ENCODE peak calls at places on chromosome 21, in six cellular contexts. Q is tibial artery, H is HFF-Myc, C is GM13976, A is GM20000, T is GM06990. Y is an unnamed sample.

GRCh38 chr21:45537746-45538291 is 4.4 kb downstream of the SLC19A1 start:
- DNase-seq in C (no peak), T (no peak), A (no peak), Q (peak), H (no peak), Y (no peak)

GRCh38 chr21:37700641-37701202 is 215.5 kb downstream of the KCNJ6 start:
- DNase-seq in T (peak), C (peak), Q (no peak), H (peak), A (peak), Y (peak)

GRCh38 chr21:35045539-35046222 is 3.4 kb downstream of the RUNX1 start:
- DNase-seq in C (no peak), H (no peak), A (no peak), Q (no peak), T (peak), Y (no peak)

GRCh38 chr21:25952306-25952705 is 217.5 kb downstream of the GABPA start:
- DNase-seq in C (no peak), A (no peak), T (no peak), H (no peak), Q (no peak), Y (no peak)

GRCh38 chr21:20507783-20508182 is 490.4 kb upstream of the NCAM2 start:
- DNase-seq in T (no peak), C (no peak), Q (no peak), H (no peak), A (no peak), Y (no peak)

GRCh38 chr21:33856893-33857527 is 58.6 kb downstream of the ATP5PO start:
- DNase-seq in T (no peak), Q (no peak), C (no peak), A (no peak), H (no peak), Y (no peak)

GRCh38 chr21:27275294-27275927 is 308.5 kb upstream of the ADAMTS5 start:
- DNase-seq in A (no peak), H (no peak), C (no peak), Q (no peak), T (no peak), Y (no peak)

GRCh38 chr21:36385233-36385908 is at the start of gene CHAF1B:
- DNase-seq in C (peak), T (peak), A (peak), Q (peak), H (peak), Y (peak)

GRCh38 chr21:40587786-40588353 is 259.1 kb downstream of the DSCAM start:
- DNase-seq in T (no peak), H (no peak), A (no peak), Q (no peak), C (no peak), Y (no peak)

DNA sequence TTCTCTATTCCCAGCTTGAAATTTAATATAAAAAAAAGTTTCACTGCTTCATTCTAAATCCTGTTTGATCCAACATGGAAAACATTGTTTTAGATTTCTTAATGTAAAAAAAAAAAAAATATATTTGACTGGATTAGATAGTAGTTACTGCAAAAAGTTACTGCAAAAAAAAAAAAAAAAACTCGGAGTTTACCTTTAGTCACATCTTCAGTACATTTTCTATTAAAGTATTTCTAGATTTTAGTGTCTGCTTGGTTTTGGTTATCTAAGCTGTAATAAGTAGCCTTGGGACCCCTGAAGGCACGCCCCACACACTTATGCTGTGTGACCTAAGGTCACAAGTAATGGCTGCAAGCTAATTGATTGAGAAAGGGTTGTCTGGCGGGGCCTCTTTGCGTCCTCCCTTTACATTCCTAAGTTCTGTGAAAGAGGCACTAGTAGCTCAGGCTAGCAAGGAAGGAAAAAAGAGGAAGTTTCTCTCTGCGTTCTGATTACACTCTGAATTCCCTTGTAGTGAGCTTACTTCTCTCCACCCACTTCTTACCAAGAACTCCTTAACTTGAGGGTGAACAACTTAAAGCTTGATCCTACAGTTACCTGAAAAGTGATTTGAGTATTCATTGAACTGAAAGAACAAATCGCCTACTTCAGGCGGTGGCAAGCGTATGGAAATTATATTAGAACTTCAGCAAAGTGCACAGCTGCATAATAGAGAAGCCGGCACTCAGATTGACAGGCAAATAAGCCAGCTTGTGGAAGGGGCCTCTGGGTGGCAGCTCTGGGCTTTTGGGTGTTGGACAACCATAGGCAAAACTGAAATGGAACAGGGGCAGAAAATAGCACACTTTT is 464.2 kb downstream of the USP25 start:
- DNase-seq in C (no peak), Q (peak), T (peak), H (peak), A (peak), Y (no peak)
- TF ChIP-seq CTCF in C (no peak), Q (peak), T (peak), H (peak), A (no peak), Y (peak)

DNA sequence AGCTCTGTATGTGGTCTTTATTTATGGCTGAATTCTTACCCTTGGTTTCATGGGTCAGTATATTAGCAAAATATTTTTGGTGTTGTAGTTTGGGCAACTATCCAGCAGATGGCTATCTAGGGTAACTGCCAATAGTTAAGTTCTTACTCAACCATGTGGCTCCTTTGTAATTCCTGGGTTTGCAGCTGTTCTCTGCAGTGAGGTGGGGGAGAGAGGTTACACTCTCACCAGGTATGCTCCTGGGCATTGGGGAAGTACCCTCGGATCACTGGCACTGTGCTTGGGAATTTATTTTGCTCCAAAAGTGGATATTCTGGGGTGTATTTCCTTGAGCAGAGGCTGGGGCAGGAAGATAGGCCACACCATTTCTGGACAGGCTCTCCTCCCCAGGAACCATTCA is 436.7 kb upstream of the TMPRSS15 start:
- DNase-seq in Q (no peak), T (no peak), C (no peak), H (no peak), A (no peak), Y (no peak)
- TF ChIP-seq CTCF in Q (no peak), T (peak), C (no peak), H (peak), A (no peak), Y (no peak)

GRCh38 chr21:30126575-30126974 is 40.0 kb downstream of the CLDN17 start:
- DNase-seq in C (no peak), H (no peak), A (no peak), T (no peak), Q (no peak), Y (no peak)
- TF ChIP-seq CTCF in C (no peak), H (no peak), A (no peak), T (no peak), Q (no peak), Y (no peak)

GRCh38 chr21:41933259-41934079 is 20.3 kb downstream of the C2CD2 start:
- DNase-seq in H (no peak), A (no peak), C (no peak), T (no peak), Q (no peak), Y (no peak)
- TF ChIP-seq CTCF in H (peak), A (no peak), C (no peak), T (no peak), Q (no peak), Y (no peak)

DNA sequence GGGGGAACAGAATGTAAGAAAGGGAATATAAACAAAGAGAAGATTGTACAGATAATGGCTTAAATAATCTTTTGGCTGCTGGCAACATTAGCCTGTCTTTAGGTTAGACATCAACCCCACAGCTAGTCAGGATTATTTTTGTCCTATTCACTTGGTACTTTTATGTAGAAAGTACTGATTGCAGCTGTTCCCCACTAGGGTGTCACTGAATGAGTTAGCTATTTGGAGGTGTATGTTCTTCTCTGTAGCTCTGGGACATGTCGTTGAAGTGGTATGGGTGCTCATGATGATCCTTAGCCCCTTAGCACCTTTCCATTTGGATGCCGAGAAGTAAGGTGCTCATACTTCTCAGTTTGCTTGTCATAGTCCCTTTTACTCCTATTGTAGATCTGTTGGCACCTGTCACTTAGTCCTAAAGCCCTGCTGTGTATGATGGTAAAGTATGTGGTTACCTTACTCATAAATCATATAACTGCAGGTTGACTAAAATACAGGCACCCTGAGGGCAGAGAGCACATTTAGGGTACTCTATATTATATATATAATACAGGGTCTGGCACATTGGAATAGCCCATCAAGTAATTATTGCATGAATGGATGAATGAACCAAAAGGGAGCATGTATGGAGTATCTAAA is 64.6 kb downstream of the USP25 start:
- DNase-seq in A (no peak), H (no peak), C (no peak), Q (no peak), T (no peak), Y (no peak)
- TF ChIP-seq CTCF in A (no peak), H (no peak), C (no peak), Q (no peak), T (no peak), Y (no peak)

Y was measured in D721Med.